ENCODE peak calls at places on chromosomes 5 and 9, in six cellular contexts. Y is pancreas, C is tibial artery, A is ovary, V is OCI-LY7, W is spleen. D is an unnamed sample.

GRCh38 chr5:35540002-35540401 is 77.7 kb upstream of the SPEF2 start:
- DNase-seq in Y (no peak), C (no peak), A (no peak), V (no peak), W (no peak), D (no peak)

GRCh38 chr5:77035950-77036349 is 5.7 kb downstream of the AGGF1 start:
- DNase-seq in Y (no peak), C (no peak), A (no peak), V (no peak), W (no peak), D (no peak)

GRCh38 chr5:150517272-150518152 is 9.6 kb downstream of the NDST1 start:
- DNase-seq in Y (peak), C (no peak), A (peak), V (no peak), W (no peak), D (peak)

GRCh38 chr5:180718810-180719453 is 20.9 kb downstream of the OR2Y1 start:
- DNase-seq in Y (no peak), C (no peak), A (no peak), V (peak), W (no peak), D (no peak)

GRCh38 chr9:892123-892522 is 50.6 kb downstream of the DMRT1 start:
- DNase-seq in Y (no peak), C (no peak), A (no peak), V (no peak), W (no peak), D (no peak)

GRCh38 chr5:78964889-78965288 is 20.2 kb downstream of the ARSB start:
- DNase-seq in Y (no peak), C (no peak), A (no peak), V (peak), W (no peak), D (no peak)

GRCh38 chr5:108917596-108917995 is 169.9 kb downstream of the FER start:
- DNase-seq in Y (no peak), C (no peak), A (no peak), V (no peak), W (no peak), D (no peak)

GRCh38 chr5:22242532-22242931 is 610.6 kb downstream of the CDH12 start:
- DNase-seq in Y (no peak), C (no peak), A (no peak), V (no peak), W (no peak), D (no peak)

GRCh38 chr5:133727636-133728035 is 115.3 kb upstream of the FSTL4 start:
- DNase-seq in Y (no peak), C (no peak), A (no peak), V (no peak), W (no peak), D (no peak)

DNA sequence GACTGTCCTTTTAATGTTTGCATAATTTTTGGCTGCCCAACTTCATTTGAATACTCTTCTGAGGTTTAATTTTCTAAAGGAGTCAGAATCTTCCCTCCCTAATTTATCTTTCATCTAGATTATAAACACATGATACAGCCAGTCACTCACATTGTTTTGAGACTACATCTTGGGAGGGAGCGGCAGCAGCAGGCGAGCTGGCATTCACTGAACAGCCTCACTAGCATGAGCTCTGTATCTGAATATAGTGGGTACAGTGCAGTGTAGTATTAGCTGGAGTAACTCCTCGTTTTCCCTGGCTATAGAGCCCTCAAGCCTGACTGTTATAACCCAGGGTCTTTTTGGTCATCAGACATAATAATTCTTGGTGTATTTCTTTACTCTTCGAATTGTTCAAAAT is 969.2 kb upstream of the COX7C start:
- DNase-seq in Y (no peak), C (no peak), A (no peak), V (no peak), W (no peak), D (no peak)
- TF ChIP-seq CTCF in Y (no peak), C (no peak), A (no peak), V (no peak), W (no peak), D (no peak)

GRCh38 chr5:172736524-172737135 is 34.4 kb downstream of the DUSP1 start:
- DNase-seq in Y (no peak), C (no peak), A (peak), V (no peak), W (no peak), D (no peak)
- H3K27ac ChIP-seq in Y (no peak), C (peak), A (no peak), V (no peak), W (no peak), D (no peak)

DNA sequence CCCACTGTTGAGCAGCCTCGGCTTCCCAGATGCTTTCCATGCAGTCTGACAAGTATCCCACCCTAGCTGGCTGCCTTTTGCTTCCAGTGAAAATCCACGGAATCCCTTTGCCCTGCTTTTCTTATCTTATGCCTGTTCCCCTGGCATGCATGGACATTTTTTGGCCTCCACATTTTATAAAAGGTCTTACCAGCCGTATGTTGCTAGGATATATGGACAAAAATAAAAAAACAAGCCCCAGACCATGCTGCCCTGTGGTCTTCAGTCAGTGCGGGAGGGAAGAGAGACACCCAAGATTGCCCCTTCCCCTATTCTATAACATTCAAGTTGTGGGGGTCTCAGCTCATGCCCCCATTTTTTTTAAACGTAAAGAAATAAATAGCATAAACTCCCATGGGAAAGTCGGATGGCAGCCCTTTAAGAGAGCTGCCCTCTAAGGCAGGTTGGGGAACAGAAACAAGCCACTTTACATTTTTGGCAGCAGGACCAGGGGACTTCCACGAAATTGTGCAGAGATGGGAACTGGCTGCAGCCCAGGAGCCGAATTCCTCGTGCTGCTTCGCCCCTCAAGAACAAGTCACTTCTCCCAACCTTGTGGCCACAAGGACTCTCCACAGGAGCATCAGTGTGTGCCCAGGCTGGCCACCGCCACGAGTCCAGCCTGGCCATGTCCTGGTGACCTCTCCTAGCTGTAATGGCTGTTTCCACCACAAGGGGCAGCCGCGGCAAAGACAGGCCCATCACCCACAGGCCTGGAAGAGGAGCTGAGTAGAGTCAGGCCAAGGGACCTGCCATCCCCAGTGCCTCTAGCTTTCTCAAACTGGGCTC is 129.4 kb downstream of the COL23A1 start:
- DNase-seq in Y (peak), C (peak), A (peak), V (peak), W (peak), D (peak)
- TF ChIP-seq CTCF in Y (peak), C (peak), A (no peak), V (peak), W (peak), D (peak)

GRCh38 chr9:135074354-135075233 is 12.9 kb upstream of the OLFM1 start:
- DNase-seq in Y (peak), C (no peak), A (no peak), V (no peak), W (peak), D (peak)
- H3K27ac ChIP-seq in Y (no peak), C (peak), A (no peak), V (no peak), W (peak), D (no peak)

GRCh38 chr5:118701796-118702195 is 286.6 kb downstream of the DTWD2 start:
- DNase-seq in Y (no peak), C (no peak), A (no peak), V (no peak), W (no peak), D (no peak)
- TF ChIP-seq CTCF in Y (no peak), C (no peak), A (no peak), V (no peak), W (no peak), D (no peak)

DNA sequence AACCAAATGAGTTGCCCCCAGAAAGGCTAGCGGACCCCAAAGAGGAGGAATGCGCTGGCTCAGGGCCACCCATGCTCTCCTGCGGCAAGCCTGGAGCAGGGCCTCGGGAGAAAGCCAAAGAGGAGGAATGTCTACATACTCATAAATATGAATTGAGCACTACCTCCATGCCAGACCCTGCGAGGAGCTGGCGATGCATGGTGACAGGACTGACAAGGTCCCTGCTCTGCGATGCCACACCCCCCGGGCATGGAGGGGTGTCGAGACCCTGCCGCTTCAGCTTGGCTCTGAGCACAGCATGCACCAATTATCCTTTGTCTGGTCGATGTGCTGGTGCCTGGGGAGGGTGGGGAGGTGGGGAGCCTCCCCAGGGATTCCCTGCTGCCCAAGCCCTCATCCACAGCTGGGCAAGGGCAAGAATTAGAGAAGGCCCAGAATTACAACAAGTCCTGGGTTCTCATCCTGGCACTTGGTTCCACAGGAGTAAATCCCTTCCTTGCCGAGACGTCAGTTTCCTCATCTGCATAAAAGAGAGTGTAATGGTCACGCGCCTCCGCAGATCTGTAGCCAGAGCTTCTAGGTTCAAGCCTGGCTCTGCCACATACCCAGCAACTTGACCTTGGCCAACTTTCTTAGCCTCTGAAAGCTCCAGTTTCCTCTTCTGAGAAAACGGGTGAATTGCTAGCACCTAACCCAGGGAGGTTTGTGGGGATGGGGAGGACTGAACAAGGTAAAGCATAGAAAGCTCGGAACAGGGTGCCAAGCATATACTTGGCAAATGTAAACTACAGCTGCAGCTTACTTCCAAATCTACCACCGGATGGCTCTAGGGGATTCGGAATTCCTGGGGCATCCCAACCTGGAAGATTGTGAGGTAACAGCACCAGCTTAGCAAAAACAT is 74.3 kb downstream of the FAM114A2 start:
- DNase-seq in Y (no peak), C (no peak), A (no peak), V (no peak), W (no peak), D (no peak)
- H3K27ac ChIP-seq in Y (no peak), C (no peak), A (no peak), V (no peak), W (no peak), D (no peak)

DNA sequence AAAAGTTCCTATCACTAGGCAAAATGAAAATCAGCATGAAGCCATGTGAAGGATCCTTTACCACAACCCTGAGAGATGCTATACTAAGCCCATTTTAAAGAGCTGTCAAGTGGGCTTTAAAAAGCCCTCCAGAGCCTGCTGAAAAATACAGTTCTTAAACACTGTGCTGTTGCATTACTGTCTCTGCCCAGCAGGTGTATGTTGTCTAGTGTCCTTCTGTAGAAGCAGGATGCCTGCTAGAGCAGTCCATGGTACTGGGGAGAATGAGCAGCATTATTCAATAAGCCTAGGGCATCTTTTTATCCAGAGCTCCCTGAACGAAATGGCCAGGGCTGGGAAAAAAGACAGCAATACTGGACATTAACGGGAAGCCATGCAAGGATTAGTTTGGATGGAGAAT is 126.2 kb upstream of the PLCXD3 start:
- DNase-seq in Y (no peak), C (no peak), A (no peak), V (peak), W (no peak), D (no peak)
- TF ChIP-seq CTCF in Y (no peak), C (no peak), A (no peak), V (peak), W (no peak), D (no peak)

GRCh38 chr9:35488566-35489312 is 1.2 kb upstream of the RUSC2 start:
- DNase-seq in Y (peak), C (no peak), A (no peak), V (no peak), W (no peak), D (no peak)

GRCh38 chr9:35490910-35491465 is 1.1 kb downstream of the RUSC2 start:
- DNase-seq in Y (no peak), C (no peak), A (no peak), V (no peak), W (no peak), D (no peak)

GRCh38 chr9:35488019-35488418 is 1.9 kb upstream of the RUSC2 start:
- DNase-seq in Y (no peak), C (no peak), A (no peak), V (no peak), W (no peak), D (no peak)

GRCh38 chr9:35489313-35490154 is at the start of gene RUSC2:
- DNase-seq in Y (peak), C (peak), A (peak), V (peak), W (peak), D (peak)

DNA sequence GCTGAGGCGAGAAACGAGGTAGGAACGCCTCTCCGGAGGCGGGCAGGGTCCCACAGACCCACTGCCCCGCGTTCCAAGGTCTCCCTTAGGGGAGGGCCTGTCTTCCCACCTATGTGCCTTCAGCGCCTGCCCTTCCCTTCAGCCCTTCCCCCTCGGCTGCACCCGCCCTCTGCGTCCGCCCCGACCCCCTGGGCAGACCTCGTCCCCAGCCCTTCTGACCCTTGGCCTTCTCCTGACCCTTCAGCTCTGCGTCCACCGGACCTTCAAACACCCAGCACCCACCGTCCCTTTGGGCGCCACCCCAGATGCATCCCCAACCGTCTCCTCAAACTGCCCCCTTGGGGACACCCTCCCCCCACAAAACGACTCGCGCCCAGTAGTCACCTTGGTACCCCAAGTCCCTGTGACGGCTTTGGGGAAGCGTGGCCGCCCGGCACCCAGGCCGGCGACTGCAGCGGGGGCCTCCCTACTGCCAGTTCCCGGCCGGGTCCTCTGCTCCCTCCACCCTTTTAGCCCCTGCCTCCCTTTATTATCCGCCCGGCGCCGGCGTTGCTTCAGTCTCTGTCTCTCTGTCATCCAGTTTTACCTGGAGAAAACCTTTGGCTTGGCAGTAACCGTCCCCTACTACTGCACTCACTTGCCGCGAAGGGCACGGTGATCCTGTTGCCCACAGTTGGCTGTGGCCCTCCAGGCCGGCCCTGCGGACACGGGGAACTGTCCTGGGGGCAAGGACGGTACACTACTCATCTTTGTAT is 421 bp downstream of the RUSC2 start:
- DNase-seq in Y (no peak), C (peak), A (peak), V (no peak), W (peak), D (peak)
- H3K27ac ChIP-seq in Y (peak), C (peak), A (peak), V (no peak), W (peak), D (peak)

DNA sequence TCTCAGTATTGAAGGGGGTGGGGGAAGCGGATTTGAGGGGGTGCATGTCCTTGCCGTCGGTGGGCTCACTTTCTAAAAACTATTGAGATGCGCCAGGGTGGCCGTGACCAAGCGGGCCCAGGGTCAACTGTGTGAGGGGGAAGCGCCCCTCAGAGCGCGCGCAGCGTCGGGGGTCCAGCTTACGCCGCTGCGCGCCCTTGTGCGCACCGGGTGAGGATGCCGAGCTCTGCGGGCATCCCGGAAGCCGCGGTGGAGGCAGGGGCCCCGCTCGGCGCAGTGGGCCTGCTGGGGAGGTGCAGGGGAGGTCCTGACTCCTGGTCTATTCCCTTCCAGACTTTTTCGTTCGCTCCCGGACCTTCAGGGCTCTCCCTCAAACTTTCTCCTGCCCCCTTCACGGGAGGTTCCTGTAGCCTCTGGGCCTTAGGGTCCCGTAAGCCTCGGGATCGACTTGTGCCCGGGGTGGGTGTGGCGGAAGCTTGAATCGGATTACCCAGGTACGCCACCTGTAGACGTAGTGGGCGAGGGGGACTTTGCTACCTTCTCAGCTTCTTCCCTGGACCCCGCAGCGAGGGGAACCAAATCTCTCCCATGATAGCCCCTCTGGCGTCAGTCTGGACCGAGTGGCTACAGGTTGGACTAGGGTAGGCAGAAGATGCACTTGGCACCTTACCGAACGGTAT is 2.5 kb upstream of the PRDM6 start:
- DNase-seq in Y (no peak), C (no peak), A (no peak), V (no peak), W (no peak), D (no peak)
- TF ChIP-seq CTCF in Y (no peak), C (no peak), A (no peak), V (no peak), W (no peak), D (no peak)

GRCh38 chr5:56490971-56491468 is 257.9 kb upstream of the ANKRD55 start:
- DNase-seq in Y (no peak), C (no peak), A (no peak), V (no peak), W (no peak), D (no peak)
- H3K27ac ChIP-seq in Y (no peak), C (no peak), A (no peak), V (no peak), W (no peak), D (no peak)